ENCODE peak calls at places on chromosome 22, in five cellular contexts. A is activated T-cell treated with anti-CD3 and anti-CD28 coated beads, Interleukin-2, amount 50 U/mL, for 72 hours; W is HuH-7.5; B is foreskin fibroblast; C is HS-27A. Z is an unnamed sample.

GRCh38 chr22:46085831-46086576 is 64.3 kb upstream of the PPARA start:
- DNase-seq in W (no peak), B (peak), C (peak), A (no peak), Z (peak)

GRCh38 chr22:46405925-46406324 is 70.4 kb downstream of the TRMU start:
- DNase-seq in A (no peak), W (no peak), B (no peak), C (no peak), Z (no peak)

GRCh38 chr22:31346255-31346732 is at the start of gene PATZ1:
- DNase-seq in B (peak), A (no peak), W (peak), C (peak), Z (no peak)

GRCh38 chr22:27090595-27090994 is 433.2 kb downstream of the MIAT start:
- DNase-seq in A (no peak), B (no peak), W (no peak), C (no peak), Z (no peak)

GRCh38 chr22:27223317-27224177 is 566.2 kb downstream of the MIAT start:
- DNase-seq in B (peak), A (no peak), C (peak), W (no peak), Z (peak)

GRCh38 chr22:38923463-38924196 is 33.8 kb upstream of the APOBEC3A start:
- DNase-seq in W (peak), A (no peak), C (peak), B (peak), Z (peak)

GRCh38 chr22:49427941-49428340 is 399.7 kb downstream of the BRD1 start:
- DNase-seq in A (no peak), W (no peak), B (no peak), C (no peak), Z (no peak)

GRCh38 chr22:28231423-28231822 is 312.4 kb upstream of the PITPNB start:
- DNase-seq in A (no peak), W (peak), C (no peak), B (no peak), Z (no peak)

GRCh38 chr22:32050678-32051515 is 7.8 kb downstream of the SLC5A1 start:
- DNase-seq in B (peak), A (peak), C (peak), W (peak), Z (peak)

GRCh38 chr22:44391481-44392445 is 79.0 kb upstream of the SHISAL1 start:
- DNase-seq in B (no peak), C (no peak), W (no peak), A (no peak), Z (peak)

Z was measured in bronchial epithelial cell.